ENCODE peak calls at places on chromosomes 12 and 14, in eight cellular contexts. R, Y, A, S, K, N, W and L are unnamed samples.

GRCh38 chr12:102992720-102993119 is 35.2 kb downstream of the ASCL1 start:
- DNase-seq in K (no peak), W (no peak), N (no peak), Y (peak; percentile 32), R (no peak), S (no peak), A (no peak), L (no peak)

GRCh38 chr12:42936991-42937390 is 347.4 kb upstream of the PRICKLE1 start:
- DNase-seq in Y (no peak), K (no peak), R (no peak), A (no peak), N (no peak), S (no peak), W (no peak), L (peak; percentile 41)

GRCh38 chr12:90062799-90063198 is 354.2 kb upstream of the ATP2B1 start:
- DNase-seq in R (no peak), Y (no peak), K (peak; percentile 13), W (no peak), A (no peak), N (no peak), S (peak; percentile 26), L (peak; percentile 59)

GRCh38 chr12:132162508-132163031 is 18.3 kb downstream of the NOC4L start:
- DNase-seq in K (peak; percentile 91), W (no peak), R (no peak), N (peak; percentile 19), A (no peak), S (peak; percentile 82), Y (no peak), L (peak; percentile 75)

GRCh38 chr14:59772252-59772651 is 98.3 kb downstream of the RTN1 start:
- DNase-seq in S (no peak), W (no peak), R (no peak), A (no peak), Y (no peak), K (peak; percentile 23), N (no peak), L (no peak)

GRCh38 chr14:71119075-71119474 is 211.8 kb downstream of the PCNX1 start:
- DNase-seq in W (no peak), N (no peak), K (no peak), S (peak; percentile 13), Y (no peak), R (no peak), A (no peak), L (no peak)

GRCh38 chr14:91866061-91866460 is 1.3 kb downstream of the TC2N start:
- DNase-seq in K (peak; percentile 70), R (no peak), W (no peak), A (no peak), S (peak; percentile 13), N (no peak), Y (no peak), L (peak; percentile 62)

GRCh38 chr14:34120185-34120977 is 169.5 kb upstream of the EGLN3 start:
- DNase-seq in Y (no peak), S (no peak), A (no peak), W (no peak), N (no peak), K (no peak), R (no peak), L (no peak)

GRCh38 chr12:80154261-80154660 is 54.9 kb downstream of the OTOGL start:
- DNase-seq in A (no peak), S (peak; percentile 14), Y (no peak), W (no peak), R (no peak), K (no peak), N (no peak), L (peak; percentile 5)

GRCh38 chr14:102830474-102831045 is 53.3 kb downstream of the TRAF3 start:
- DNase-seq in N (no peak), A (no peak), S (no peak), Y (no peak), K (no peak), R (no peak), W (no peak), L (no peak)

GRCh38 chr14:101187017-101187815 is 283.7 kb upstream of the RTL1 start:
- DNase-seq in N (no peak), R (no peak), A (no peak), K (no peak), S (no peak), Y (no peak), W (no peak), L (no peak)

GRCh38 chr12:70543444-70543843 is 93.8 kb downstream of the PTPRB start:
- DNase-seq in A (no peak), N (no peak), S (peak; percentile 86), W (no peak), K (peak; percentile 80), R (no peak), Y (no peak), L (peak; percentile 79)

GRCh38 chr12:118373628-118374027 is 921 bp upstream of the TAOK3 start:
- DNase-seq in A (no peak), W (no peak), K (no peak), Y (no peak), N (no peak), S (no peak), R (no peak), L (no peak)

GRCh38 chr12:68510394-68510793 is 100.3 kb upstream of the RAP1B start:
- DNase-seq in Y (no peak), R (no peak), A (no peak), W (no peak), S (no peak), K (no peak), N (no peak), L (no peak)

GRCh38 chr12:55932546-55932919 is 1.6 kb downstream of the DGKA start:
- DNase-seq in S (no peak), Y (no peak), N (no peak), R (no peak), K (no peak), A (no peak), W (no peak), L (no peak)

GRCh38 chr12:112948806-112949205 is 10.5 kb downstream of the OAS3 start:
- DNase-seq in S (no peak), A (no peak), N (no peak), K (no peak), W (no peak), Y (no peak), R (no peak), L (no peak)

GRCh38 chr14:31122921-31123320 is 84.7 kb downstream of the HECTD1 start:
- DNase-seq in S (no peak), R (no peak), Y (no peak), K (no peak), A (no peak), W (no peak), N (no peak), L (no peak)

GRCh38 chr12:50103351-50103750 is 457 bp upstream of the GPD1 start:
- DNase-seq in W (no peak), N (no peak), K (no peak), R (no peak), S (no peak), Y (no peak), A (no peak), L (no peak)

GRCh38 chr14:88189040-88189839 is 133.8 kb downstream of the KCNK10 start:
- DNase-seq in S (peak; percentile 76), N (peak; percentile 38), W (peak; percentile 9), Y (peak; percentile 25), A (no peak), R (peak; percentile 41), K (peak; percentile 86), L (peak; percentile 82)

GRCh38 chr14:95235351-95235750 is 78.0 kb upstream of the DICER1 start:
- DNase-seq in N (peak; percentile 27), R (no peak), S (no peak), K (no peak), W (no peak), A (no peak), Y (no peak), L (no peak)

GRCh38 chr12:47742253-47742825 is 16.3 kb downstream of the RAPGEF3 start:
- DNase-seq in R (no peak), Y (no peak), K (peak; percentile 32), W (peak; percentile 63), A (peak; percentile 64), N (no peak), S (peak; percentile 42), L (peak; percentile 64)

GRCh38 chr12:114696443-114697245 is 12.7 kb upstream of the TBX3 start:
- DNase-seq in W (no peak), S (no peak), R (no peak), A (no peak), K (no peak), Y (no peak), N (no peak), L (no peak)

GRCh38 chr12:2959194-2959507 is at the start of gene TEAD4:
- DNase-seq in W (no peak), N (no peak), S (peak; percentile 44), R (no peak), Y (no peak), K (peak; percentile 81), A (no peak), L (peak; percentile 94)

GRCh38 chr12:53664191-53664590 is 11.7 kb downstream of the ATP5MC2 start:
- DNase-seq in N (no peak), S (no peak), R (no peak), W (no peak), Y (no peak), A (no peak), K (no peak), L (no peak)